ENCODE peak calls at places on chromosome 21, in four cellular contexts. Z is stimulated activated CD8-positive, alpha-beta memory T cell treated with anti-CD3 and anti-CD28 coated beads, Interleukin-7, amount 100 ng/mL, for 24 hours; Q is EH; X is CD8-positive, alpha-beta T cell. O is an unnamed sample.
A peak's percentile ranks its signal among the peaks of the same experiment; 100 is the strongest.

GRCh38 chr21:37405629-37406028 is 39.1 kb downstream of the DYRK1A start:
- DNase-seq in Q (no peak), Z (no peak), X (no peak), O (no peak)

GRCh38 chr21:28482657-28483056 is 510.0 kb downstream of the LTN1 start:
- DNase-seq in Z (no peak), Q (no peak), X (no peak), O (no peak)

GRCh38 chr21:42356036-42356435 is 5.2 kb upstream of the TFF2 start:
- DNase-seq in Q (no peak), Z (no peak), X (no peak), O (no peak)

GRCh38 chr21:17463441-17463840 is 49.4 kb upstream of the CXADR start:
- DNase-seq in X (no peak), Z (no peak), Q (peak; percentile 81), O (no peak)

GRCh38 chr21:38955495-38955894 is 149.8 kb downstream of the ETS2 start:
- DNase-seq in X (no peak), Z (no peak), Q (peak; percentile 81), O (no peak)

GRCh38 chr21:26115899-26116298 is 54.7 kb downstream of the APP start:
- DNase-seq in X (no peak), Z (no peak), Q (peak; percentile 81), O (no peak)

GRCh38 chr21:29335720-29336119 is 37.0 kb downstream of the BACH1 start:
- DNase-seq in Z (no peak), X (no peak), Q (peak; percentile 73), O (no peak)

GRCh38 chr21:28427356-28428022 is 565.2 kb downstream of the LTN1 start:
- DNase-seq in Q (peak; percentile 88), X (no peak), Z (no peak), O (no peak)

GRCh38 chr21:45011426-45011825 is 63.0 kb upstream of the ADARB1 start:
- DNase-seq in X (no peak), Z (no peak), Q (no peak), O (no peak)

GRCh38 chr21:15063821-15064575 is 802 bp downstream of the NRIP1 start:
- DNase-seq in Z (no peak), X (no peak), Q (peak; percentile 67), O (no peak)

GRCh38 chr21:43034826-43035225 is 40.8 kb downstream of the CBS start:
- DNase-seq in X (no peak), Z (no peak), Q (no peak), O (no peak)

GRCh38 chr21:28196981-28197380 is 795.7 kb downstream of the LTN1 start:
- DNase-seq in Z (no peak), X (no peak), Q (peak; percentile 25), O (no peak)

GRCh38 chr21:28344985-28345384 is 647.7 kb downstream of the LTN1 start:
- DNase-seq in Z (no peak), Q (no peak), X (no peak), O (no peak)

GRCh38 chr21:42381347-42381984 is 14.4 kb downstream of the TMPRSS3 start:
- DNase-seq in Q (peak; percentile 12), Z (no peak), X (peak; percentile 28), O (no peak)

GRCh38 chr21:36589352-36589971 is 109.5 kb upstream of the SIM2 start:
- DNase-seq in Z (no peak), Q (peak; percentile 63), X (peak; percentile 12), O (peak; percentile 69)

O was measured in H1.